ENCODE peak calls at places on chromosomes 5 and 9, in six cellular contexts. K is chondrocyte, A is PC-3, S is heart left ventricle, Y is IMR-90, F is astrocyte of the spinal cord. O is an unnamed sample.
A peak's percentile ranks its signal among the peaks of the same experiment; 100 is the strongest.

GRCh38 chr9:9670454-9670853 is 942.3 kb downstream of the PTPRD start:
- DNase-seq in K (peak; percentile 56), A (no peak), S (no peak), Y (no peak), F (no peak), O (no peak)

GRCh38 chr9:8726692-8727091 is 927.1 kb upstream of the DMAC1 start:
- DNase-seq in K (no peak), A (no peak), S (no peak), Y (no peak), F (no peak), O (no peak)

GRCh38 chr9:121984726-121985402 is 108.2 kb downstream of the TTLL11 start:
- DNase-seq in K (no peak), A (no peak), S (no peak), Y (peak; percentile 91), F (peak; percentile 80), O (no peak)

GRCh38 chr5:127634007-127634406 is 14.9 kb upstream of the CTXN3 start:
- DNase-seq in K (no peak), A (no peak), S (no peak), Y (no peak), F (no peak), O (no peak)

GRCh38 chr5:172452398-172453205 is 1.7 kb downstream of the SH3PXD2B start:
- DNase-seq in K (no peak), A (peak; percentile 22), S (no peak), Y (peak; percentile 72), F (peak; percentile 85), O (no peak)

GRCh38 chr5:16856531-16856930 is 79.6 kb downstream of the MYO10 start:
- DNase-seq in K (no peak), A (peak; percentile 100), S (no peak), Y (peak; percentile 78), F (no peak), O (no peak)

GRCh38 chr5:6452622-6453504 is 4.2 kb downstream of the UBE2QL1 start:
- DNase-seq in K (no peak), A (no peak), S (peak; percentile 79), Y (no peak), F (no peak), O (no peak)

GRCh38 chr9:5971740-5972139 is 43.7 kb downstream of the RANBP6 start:
- DNase-seq in K (no peak), A (peak; percentile 35), S (no peak), Y (peak; percentile 11), F (peak; percentile 21), O (no peak)

GRCh38 chr5:181167814-181168488 is 20.6 kb downstream of the OR2V2 start:
- DNase-seq in K (no peak), A (peak; percentile 35), S (no peak), Y (no peak), F (no peak), O (peak; percentile 85)

GRCh38 chr5:68780299-68780960 is 313.4 kb upstream of the SLC30A5 start:
- DNase-seq in K (no peak), A (no peak), S (no peak), Y (no peak), F (no peak), O (no peak)

GRCh38 chr9:7171461-7171860 is 413.7 kb downstream of the KDM4C start:
- DNase-seq in K (no peak), A (no peak), S (no peak), Y (no peak), F (no peak), O (no peak)

GRCh38 chr9:504921-505821 is 290.5 kb downstream of the DOCK8 start:
- DNase-seq in K (no peak), A (peak; percentile 11), S (peak; percentile 50), Y (no peak), F (no peak), O (peak; percentile 55)

GRCh38 chr9:9804109-9804508 is 808.7 kb downstream of the PTPRD start:
- DNase-seq in K (no peak), A (no peak), S (no peak), Y (no peak), F (no peak), O (no peak)

GRCh38 chr5:67221487-67222242 is 25.1 kb upstream of the CD180 start:
- DNase-seq in K (no peak), A (no peak), S (no peak), Y (no peak), F (no peak), O (no peak)

GRCh38 chr9:120711841-120712538 is 2.3 kb downstream of the MEGF9 start:
- DNase-seq in K (no peak), A (peak; percentile 18), S (no peak), Y (no peak), F (no peak), O (no peak)

GRCh38 chr9:127762111-127762676 is 16.3 kb downstream of the SH2D3C start:
- DNase-seq in K (no peak), A (no peak), S (peak; percentile 80), Y (no peak), F (no peak), O (no peak)

GRCh38 chr5:172505840-172506638 is 51.7 kb upstream of the SH3PXD2B start:
- DNase-seq in K (no peak), A (no peak), S (no peak), Y (no peak), F (no peak), O (no peak)

GRCh38 chr5:177023247-177023703 is 779 bp downstream of the ZNF346 start:
- DNase-seq in K (no peak), A (peak; percentile 25), S (no peak), Y (peak; percentile 16), F (peak; percentile 8), O (no peak)

GRCh38 chr9:83544002-83544698 is 5.9 kb upstream of the FRMD3 start:
- DNase-seq in K (no peak), A (peak; percentile 75), S (peak; percentile 35), Y (peak; percentile 38), F (peak; percentile 79), O (peak; percentile 9)

GRCh38 chr5:10018211-10018610 is 231.5 kb downstream of the ATPSCKMT start:
- DNase-seq in K (no peak), A (peak; percentile 61), S (no peak), Y (peak; percentile 33), F (no peak), O (no peak)

GRCh38 chr9:130045657-130046450 is 2.9 kb upstream of the FNBP1 start:
- DNase-seq in K (no peak), A (no peak), S (no peak), Y (no peak), F (no peak), O (no peak)

GRCh38 chr9:136412912-136413420 is 2.5 kb downstream of the PMPCA start:
- DNase-seq in K (no peak), A (no peak), S (no peak), Y (no peak), F (no peak), O (no peak)

GRCh38 chr9:69919461-69920061 is 98.9 kb downstream of the CFAP95 start:
- DNase-seq in K (no peak), A (peak; percentile 63), S (no peak), Y (peak; percentile 74), F (peak; percentile 73), O (peak; percentile 19)

GRCh38 chr5:139682016-139682975 is 34.1 kb downstream of the CXXC5 start:
- DNase-seq in K (no peak), A (no peak), S (no peak), Y (no peak), F (no peak), O (no peak)

DNA sequence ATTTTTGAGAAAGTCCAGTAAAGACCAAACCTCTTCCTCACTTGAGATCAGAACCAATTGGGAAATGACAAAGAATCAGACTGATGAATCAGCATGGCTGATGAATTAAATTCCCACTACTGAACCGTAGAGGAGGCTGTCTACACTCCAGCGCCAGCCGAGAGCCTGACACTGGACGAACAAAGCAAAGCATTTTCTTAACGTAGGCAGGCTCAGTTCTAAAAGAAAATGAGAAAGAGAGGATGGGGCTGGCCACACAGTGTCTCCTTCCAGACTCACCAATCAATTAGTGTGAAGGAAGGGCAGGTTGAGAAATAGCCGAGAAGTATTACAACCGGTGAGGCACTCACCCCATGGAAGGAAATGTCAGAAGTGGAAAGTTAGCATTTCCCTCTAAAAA is 49.4 kb downstream of the ITGA1 start:
- DNase-seq in K (no peak), A (no peak), S (no peak), Y (peak; percentile 73), F (peak; percentile 65), O (no peak)
- TF ChIP-seq CTCF in K (peak; percentile 74), A (no peak), S (no peak), Y (peak; percentile 34), F (peak; percentile 10), O (no peak)

DNA sequence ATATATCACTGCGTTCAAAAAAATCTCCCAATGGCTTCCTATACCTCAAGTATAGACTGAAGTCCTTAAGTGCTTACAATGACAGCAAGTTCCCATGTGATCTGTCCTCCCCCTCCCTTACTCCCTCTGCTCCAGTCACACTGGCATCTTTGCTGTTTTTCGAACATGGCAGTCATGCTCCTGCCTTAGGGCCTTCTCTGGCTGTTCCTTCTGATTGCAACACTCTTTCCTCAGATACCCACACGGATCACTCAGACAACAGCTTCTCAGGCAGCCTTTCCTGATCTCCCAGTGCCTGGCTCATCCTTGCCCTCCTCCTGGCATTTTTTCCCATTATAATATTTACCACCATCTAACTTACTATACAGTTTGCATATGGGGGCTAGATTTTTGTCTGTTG is 232.8 kb downstream of the ARHGEF28 start:
- DNase-seq in K (no peak), A (no peak), S (no peak), Y (no peak), F (no peak), O (no peak)
- TF ChIP-seq CTCF in K (no peak), A (no peak), S (no peak), Y (no peak), F (no peak), O (no peak)

GRCh38 chr5:149002761-149003689 is 59.8 kb downstream of the SH3TC2 start:
- DNase-seq in K (no peak), A (peak; percentile 95), S (no peak), Y (peak; percentile 75), F (peak; percentile 57), O (no peak)
- TF ChIP-seq CTCF in K (peak; percentile 67), A (peak; percentile 86), S (peak; percentile 9), Y (peak; percentile 28), F (peak; percentile 8), O (no peak)

GRCh38 chr5:104412649-104413240 is 850.2 kb upstream of the NUDT12 start:
- DNase-seq in K (no peak), A (peak; percentile 64), S (no peak), Y (peak; percentile 17), F (peak; percentile 46), O (peak; percentile 15)
- TF ChIP-seq CTCF in K (peak; percentile 78), A (peak; percentile 79), S (no peak), Y (peak; percentile 28), F (peak; percentile 79), O (peak; percentile 50)

DNA sequence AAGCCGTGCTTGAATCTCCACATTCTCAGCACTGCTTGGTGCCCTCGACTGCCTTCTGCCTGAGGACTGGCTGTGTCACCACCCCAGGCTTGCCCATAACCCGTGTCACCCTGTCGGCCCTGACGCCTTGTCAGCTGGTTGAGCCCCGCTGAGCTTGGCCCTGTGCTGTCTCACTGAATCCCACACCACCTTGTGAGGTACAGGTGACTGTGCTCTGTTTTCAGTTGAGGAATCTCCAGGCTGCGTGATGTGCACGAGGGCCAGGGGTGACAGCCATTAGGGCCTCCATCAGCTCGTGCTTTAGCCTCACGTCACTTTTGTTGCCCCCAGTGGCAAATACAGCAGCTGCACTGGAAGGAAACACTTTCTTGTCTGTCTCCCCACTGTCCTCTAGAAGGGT is 90.7 kb downstream of the CACNA1B start:
- DNase-seq in K (no peak), A (no peak), S (no peak), Y (no peak), F (no peak), O (no peak)
- TF ChIP-seq CTCF in K (no peak), A (peak; percentile 16), S (no peak), Y (no peak), F (no peak), O (peak; percentile 20)

GRCh38 chr5:174755103-174755502 is 30.7 kb downstream of the MSX2 start:
- DNase-seq in K (no peak), A (peak; percentile 29), S (no peak), Y (peak; percentile 22), F (peak; percentile 12), O (no peak)
- TF ChIP-seq CTCF in K (peak; percentile 73), A (peak; percentile 56), S (no peak), Y (peak; percentile 48), F (peak; percentile 38), O (peak; percentile 35)